ENCODE peak calls at places on chromosomes 3 and 15, in ten cellular contexts. Q is endothelial cell, W is GM13977, O is A549, S is astrocyte of the spinal cord, F is GM20000, Z is fibroblast of lung, X is HFFc6, K is stomach, H is Calu3. N is an unnamed sample.
A peak's percentile ranks its signal among the peaks of the same experiment; 100 is the strongest.

GRCh38 chr15:29682781-29683180 is 139.5 kb downstream of the TJP1 start:
- DNase-seq in F (no peak), Z (no peak), H (no peak), O (no peak), Q (no peak), X (no peak), S (peak; percentile 33), K (no peak), W (no peak), N (peak; percentile 47)

GRCh38 chr3:62332771-62333381 is 40.5 kb downstream of the FEZF2 start:
- DNase-seq in H (peak; percentile 14), Q (peak; percentile 15), K (no peak), X (peak; percentile 28), O (no peak), W (no peak), S (peak; percentile 39), Z (peak; percentile 57), F (peak; percentile 13), N (peak; percentile 8)

GRCh38 chr3:187989458-187990153 is 164.4 kb upstream of the LPP start:
- DNase-seq in S (no peak), Q (peak; percentile 16), O (no peak), X (no peak), K (no peak), F (no peak), H (no peak), Z (no peak), W (no peak), N (no peak)

GRCh38 chr3:66480666-66481065 is 20.2 kb downstream of the LRIG1 start:
- DNase-seq in Z (no peak), K (no peak), S (peak; percentile 69), X (no peak), W (no peak), Q (no peak), H (no peak), O (no peak), F (peak; percentile 37), N (no peak)

GRCh38 chr3:107525954-107526305 is 3.2 kb downstream of the BBX start:
- DNase-seq in W (no peak), Q (no peak), H (no peak), F (no peak), X (no peak), Z (no peak), O (no peak), S (no peak), K (no peak), N (no peak)

GRCh38 chr15:62020576-62021160 is 39.6 kb downstream of the VPS13C start:
- DNase-seq in O (no peak), H (no peak), Z (peak; percentile 20), F (no peak), K (no peak), W (no peak), Q (no peak), X (peak; percentile 26), S (peak; percentile 39), N (peak; percentile 33)

GRCh38 chr15:75955720-75956119 is 52.0 kb downstream of the FBXO22 start:
- DNase-seq in K (no peak), H (no peak), Q (no peak), S (no peak), Z (no peak), X (no peak), W (no peak), F (no peak), O (no peak), N (no peak)

GRCh38 chr15:52103217-52104207 is 9.1 kb downstream of the BCL2L10 start:
- DNase-seq in X (peak; percentile 93), O (peak; percentile 84), S (peak; percentile 94), Z (peak; percentile 95), K (no peak), Q (no peak), F (peak; percentile 74), H (peak; percentile 32), W (peak; percentile 78), N (peak; percentile 71)

GRCh38 chr15:88255496-88256171 is 905 bp downstream of the NTRK3 start:
- DNase-seq in F (peak; percentile 45), W (peak; percentile 38), O (peak; percentile 55), X (no peak), H (no peak), Q (peak; percentile 55), Z (peak; percentile 14), S (peak; percentile 27), K (no peak), N (no peak)

GRCh38 chr15:36798366-36798765 is 218.9 kb downstream of the CDIN1 start:
- DNase-seq in W (no peak), Z (no peak), Q (no peak), O (peak; percentile 3), S (peak; percentile 6), H (no peak), X (peak; percentile 78), F (no peak), K (no peak), N (peak; percentile 60)

GRCh38 chr3:30269751-30270445 is 336.5 kb upstream of the TGFBR2 start:
- DNase-seq in W (no peak), F (no peak), K (no peak), O (no peak), Z (no peak), S (no peak), H (no peak), X (no peak), Q (no peak), N (no peak)

GRCh38 chr3:56144792-56145191 is 323.5 kb downstream of the ERC2 start:
- DNase-seq in H (no peak), Z (peak; percentile 86), F (no peak), S (no peak), W (no peak), K (no peak), O (no peak), Q (no peak), X (no peak), N (no peak)

GRCh38 chr3:52119056-52119455 is 35.2 kb downstream of the POC1A start:
- DNase-seq in Q (no peak), K (no peak), S (no peak), X (no peak), Z (peak; percentile 4), O (no peak), H (no peak), F (no peak), W (no peak), N (no peak)

GRCh38 chr3:72375237-72376154 is 472.7 kb downstream of the SHQ1 start:
- DNase-seq in H (no peak), X (no peak), Q (no peak), O (no peak), W (peak; percentile 55), K (no peak), Z (no peak), F (peak; percentile 41), S (no peak), N (no peak)

GRCh38 chr15:90539789-90540188 is 10.1 kb downstream of the CRTC3 start:
- DNase-seq in Q (no peak), S (no peak), F (no peak), Z (no peak), O (no peak), W (no peak), K (no peak), H (no peak), X (no peak), N (no peak)

GRCh38 chr3:185561958-185562357 is 9.6 kb upstream of the LIPH start:
- DNase-seq in K (no peak), W (no peak), Q (no peak), S (no peak), H (no peak), O (no peak), Z (no peak), X (no peak), F (no peak), N (no peak)

GRCh38 chr3:157865449-157865862 is 240.8 kb downstream of the SHOX2 start:
- DNase-seq in K (no peak), F (peak; percentile 63), W (peak; percentile 53), H (peak; percentile 88), X (no peak), S (no peak), O (peak; percentile 10), Q (peak; percentile 87), Z (no peak), N (no peak)

GRCh38 chr3:149396476-149396875 is 19.0 kb upstream of the TM4SF1 start:
- DNase-seq in K (no peak), H (no peak), O (no peak), W (no peak), Z (no peak), X (no peak), Q (no peak), S (no peak), F (no peak), N (no peak)

DNA sequence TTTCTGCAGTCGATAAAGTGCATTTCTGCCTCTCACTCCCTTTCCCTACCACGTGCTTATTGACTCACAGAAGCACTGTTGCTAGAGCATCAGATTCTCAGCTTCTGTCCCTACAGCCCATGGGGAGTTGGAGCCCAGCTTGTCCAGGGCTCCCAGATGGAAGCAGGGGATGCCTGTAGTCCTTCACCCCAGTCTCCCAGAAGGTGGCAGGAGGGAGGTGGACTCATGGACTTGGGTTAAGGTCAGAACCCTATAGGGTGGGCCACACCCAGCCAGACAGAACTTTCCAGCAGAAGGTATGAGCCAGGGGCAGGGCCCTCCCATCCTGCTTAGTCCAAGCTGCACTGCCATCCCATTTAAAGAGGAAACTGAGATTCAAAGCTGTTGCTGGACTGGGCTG is 33.1 kb upstream of the SEMA3F start:
- DNase-seq in H (no peak), Q (no peak), Z (peak; percentile 40), X (no peak), W (no peak), K (no peak), S (no peak), F (peak; percentile 26), O (no peak), N (no peak)
- TF ChIP-seq CTCF in H (no peak), Q (no peak), Z (no peak), X (no peak), W (peak; percentile 6), K (no peak), S (no peak), F (no peak), O (no peak), N (no peak)

DNA sequence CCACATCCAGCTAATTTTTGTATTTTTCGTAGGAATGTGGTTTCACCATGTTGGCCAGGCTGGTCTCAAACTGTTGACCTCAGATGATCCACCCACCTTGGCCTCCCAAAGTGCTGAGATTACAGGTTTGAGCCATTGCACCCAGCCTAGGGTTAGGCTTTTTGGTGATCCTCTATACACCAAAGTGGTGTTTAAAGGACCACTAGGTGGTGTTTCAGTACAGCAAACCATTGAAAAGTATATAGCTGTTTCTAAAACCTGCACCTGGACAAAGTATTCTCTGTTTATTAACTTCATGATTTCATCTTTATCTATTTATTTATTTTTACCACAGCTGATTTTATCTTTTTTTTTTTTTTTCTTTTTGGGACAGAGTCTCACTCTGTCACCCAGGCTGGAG is 68.4 kb downstream of the MINDY2 start:
- DNase-seq in K (no peak), O (peak; percentile 31), S (no peak), W (peak; percentile 39), F (peak; percentile 31), Z (peak; percentile 8), Q (no peak), X (no peak), H (no peak), N (peak; percentile 1)
- TF ChIP-seq CTCF in K (no peak), O (peak; percentile 43), S (no peak), W (peak; percentile 62), F (peak; percentile 2), Z (peak; percentile 28), Q (no peak), X (peak; percentile 61), H (no peak), N (peak; percentile 56)

GRCh38 chr15:97482521-97482920 is 478.0 kb upstream of the ARRDC4 start:
- DNase-seq in S (no peak), K (no peak), H (peak; percentile 41), F (no peak), Z (no peak), O (no peak), Q (peak; percentile 26), X (no peak), W (no peak), N (no peak)
- TF ChIP-seq CTCF in S (no peak), K (no peak), H (no peak), F (no peak), Z (no peak), O (no peak), Q (peak; percentile 30), X (no peak), W (no peak), N (no peak)

GRCh38 chr15:23823508-23823907 is 136.4 kb upstream of the NDN start:
- DNase-seq in H (no peak), O (no peak), F (no peak), K (no peak), W (no peak), X (no peak), Q (peak; percentile 58), S (no peak), Z (no peak), N (no peak)
- TF ChIP-seq CTCF in H (no peak), O (no peak), F (no peak), K (no peak), W (no peak), X (no peak), Q (peak; percentile 16), S (no peak), Z (no peak), N (no peak)

N was measured in foreskin keratinocyte.